ENCODE peak calls at places on chromosome 10, in ten cellular contexts. One of them, this sample, is unnamed.

GRCh38 chr10:56763090-56763489 is 402.0 kb upstream of the ZWINT start:
- DNase-seq in mammary epithelial cell: no peak
- DNase-seq in tibial artery: no peak
- DNase-seq in PC-3: no peak
- DNase-seq in brain microvascular endothelial cell: no peak
- DNase-seq in lower lobe of right lung: no peak
- DNase-seq in body of pancreas: no peak
- DNase-seq in thyroid gland: no peak
- DNase-seq in heart left ventricle: no peak
- DNase-seq in H9: no peak
- DNase-seq in this sample: no peak

GRCh38 chr10:3654496-3654895 is 130.5 kb downstream of the KLF6 start:
- DNase-seq in mammary epithelial cell: no peak
- DNase-seq in tibial artery: no peak
- DNase-seq in PC-3: peak; percentile 47
- DNase-seq in brain microvascular endothelial cell: no peak
- DNase-seq in lower lobe of right lung: no peak
- DNase-seq in body of pancreas: no peak
- DNase-seq in thyroid gland: no peak
- DNase-seq in heart left ventricle: no peak
- DNase-seq in H9: no peak
- DNase-seq in this sample: peak; percentile 31

GRCh38 chr10:19789607-19790006 is 26.6 kb upstream of the PLXDC2 start:
- DNase-seq in mammary epithelial cell: no peak
- DNase-seq in tibial artery: no peak
- DNase-seq in PC-3: no peak
- DNase-seq in brain microvascular endothelial cell: no peak
- DNase-seq in lower lobe of right lung: no peak
- DNase-seq in body of pancreas: no peak
- DNase-seq in thyroid gland: no peak
- DNase-seq in heart left ventricle: no peak
- DNase-seq in H9: no peak
- DNase-seq in this sample: no peak

GRCh38 chr10:60367431-60367830 is 22.2 kb downstream of the ANK3 start:
- DNase-seq in mammary epithelial cell: no peak
- DNase-seq in tibial artery: no peak
- DNase-seq in PC-3: no peak
- DNase-seq in brain microvascular endothelial cell: no peak
- DNase-seq in lower lobe of right lung: no peak
- DNase-seq in body of pancreas: no peak
- DNase-seq in thyroid gland: peak; percentile 25
- DNase-seq in heart left ventricle: no peak
- DNase-seq in H9: no peak
- DNase-seq in this sample: no peak

GRCh38 chr10:133162910-133163856 is 3.2 kb downstream of the KNDC1 start:
- DNase-seq in mammary epithelial cell: no peak
- DNase-seq in tibial artery: no peak
- DNase-seq in PC-3: no peak
- DNase-seq in brain microvascular endothelial cell: no peak
- DNase-seq in lower lobe of right lung: no peak
- DNase-seq in body of pancreas: no peak
- DNase-seq in thyroid gland: no peak
- DNase-seq in heart left ventricle: no peak
- DNase-seq in H9: no peak
- DNase-seq in this sample: no peak

GRCh38 chr10:17673517-17674051 is 29.6 kb downstream of the STAM start:
- DNase-seq in mammary epithelial cell: peak; percentile 86
- DNase-seq in tibial artery: no peak
- DNase-seq in PC-3: peak; percentile 84
- DNase-seq in brain microvascular endothelial cell: peak; percentile 93
- DNase-seq in lower lobe of right lung: no peak
- DNase-seq in body of pancreas: no peak
- DNase-seq in thyroid gland: no peak
- DNase-seq in heart left ventricle: no peak
- DNase-seq in H9: peak; percentile 53
- DNase-seq in this sample: peak; percentile 86

GRCh38 chr10:104326991-104327610 is 11.2 kb downstream of the ITPRIP start:
- DNase-seq in mammary epithelial cell: no peak
- DNase-seq in tibial artery: no peak
- DNase-seq in PC-3: no peak
- DNase-seq in brain microvascular endothelial cell: no peak
- DNase-seq in lower lobe of right lung: no peak
- DNase-seq in body of pancreas: peak; percentile 7
- DNase-seq in thyroid gland: no peak
- DNase-seq in heart left ventricle: no peak
- DNase-seq in H9: no peak
- DNase-seq in this sample: no peak

GRCh38 chr10:14775656-14776055 is 959 bp upstream of the FAM107B start:
- DNase-seq in mammary epithelial cell: no peak
- DNase-seq in tibial artery: no peak
- DNase-seq in PC-3: no peak
- DNase-seq in brain microvascular endothelial cell: no peak
- DNase-seq in lower lobe of right lung: no peak
- DNase-seq in body of pancreas: no peak
- DNase-seq in thyroid gland: no peak
- DNase-seq in heart left ventricle: no peak
- DNase-seq in H9: no peak
- DNase-seq in this sample: no peak

GRCh38 chr10:33453081-33453850 is 118.8 kb upstream of the NRP1 start:
- DNase-seq in mammary epithelial cell: peak; percentile 76
- DNase-seq in tibial artery: no peak
- DNase-seq in PC-3: peak; percentile 100
- DNase-seq in brain microvascular endothelial cell: peak; percentile 2
- DNase-seq in lower lobe of right lung: no peak
- DNase-seq in body of pancreas: no peak
- DNase-seq in thyroid gland: no peak
- DNase-seq in heart left ventricle: no peak
- DNase-seq in H9: no peak
- DNase-seq in this sample: peak; percentile 91

GRCh38 chr10:13630231-13630630 is 43.5 kb downstream of the PRPF18 start:
- DNase-seq in mammary epithelial cell: no peak
- DNase-seq in tibial artery: no peak
- DNase-seq in PC-3: no peak
- DNase-seq in brain microvascular endothelial cell: no peak
- DNase-seq in lower lobe of right lung: no peak
- DNase-seq in body of pancreas: no peak
- DNase-seq in thyroid gland: no peak
- DNase-seq in heart left ventricle: no peak
- DNase-seq in H9: no peak
- DNase-seq in this sample: no peak

GRCh38 chr10:84333864-84334451 is 5.6 kb downstream of the CCSER2 start:
- DNase-seq in mammary epithelial cell: peak; percentile 57
- DNase-seq in tibial artery: no peak
- DNase-seq in PC-3: no peak
- DNase-seq in brain microvascular endothelial cell: peak; percentile 21
- DNase-seq in lower lobe of right lung: no peak
- DNase-seq in body of pancreas: no peak
- DNase-seq in thyroid gland: no peak
- DNase-seq in heart left ventricle: no peak
- DNase-seq in H9: no peak
- DNase-seq in this sample: no peak

GRCh38 chr10:68088030-68088396 is 12.9 kb upstream of the HERC4 start:
- DNase-seq in mammary epithelial cell: no peak
- DNase-seq in tibial artery: no peak
- DNase-seq in PC-3: peak; percentile 39
- DNase-seq in brain microvascular endothelial cell: no peak
- DNase-seq in lower lobe of right lung: no peak
- DNase-seq in body of pancreas: no peak
- DNase-seq in thyroid gland: no peak
- DNase-seq in heart left ventricle: no peak
- DNase-seq in H9: no peak
- DNase-seq in this sample: no peak

GRCh38 chr10:131437556-131438465 is 126.3 kb upstream of the TCERG1L start:
- DNase-seq in mammary epithelial cell: no peak
- DNase-seq in tibial artery: no peak
- DNase-seq in PC-3: no peak
- DNase-seq in brain microvascular endothelial cell: no peak
- DNase-seq in lower lobe of right lung: no peak
- DNase-seq in body of pancreas: no peak
- DNase-seq in thyroid gland: no peak
- DNase-seq in heart left ventricle: no peak
- DNase-seq in H9: no peak
- DNase-seq in this sample: no peak

GRCh38 chr10:52623761-52624160 is 148.8 kb downstream of the MBL2 start:
- DNase-seq in mammary epithelial cell: no peak
- DNase-seq in tibial artery: no peak
- DNase-seq in PC-3: no peak
- DNase-seq in brain microvascular endothelial cell: no peak
- DNase-seq in lower lobe of right lung: no peak
- DNase-seq in body of pancreas: no peak
- DNase-seq in thyroid gland: no peak
- DNase-seq in heart left ventricle: no peak
- DNase-seq in H9: no peak
- DNase-seq in this sample: no peak

DNA sequence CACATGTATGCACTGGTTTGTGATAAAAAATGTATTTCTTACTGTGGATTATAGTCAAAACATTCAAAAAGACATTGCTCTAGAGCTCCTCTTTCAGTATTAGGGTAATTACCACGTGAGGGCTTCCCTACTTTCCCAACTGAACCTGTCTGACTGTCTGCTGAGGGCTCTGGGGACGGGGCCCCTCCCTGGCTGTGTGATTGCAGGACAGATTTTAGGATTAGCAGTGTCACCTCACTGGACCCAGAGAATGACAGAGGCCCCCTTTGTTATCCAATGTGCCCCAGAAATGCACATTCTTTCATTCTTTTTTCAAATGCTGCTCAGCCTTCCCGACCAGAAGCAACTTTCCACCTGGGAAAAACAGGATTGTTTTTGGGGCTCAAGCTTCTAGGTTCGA is 43.6 kb upstream of the MXI1 start:
- DNase-seq in mammary epithelial cell: no peak
- DNase-seq in tibial artery: no peak
- DNase-seq in PC-3: no peak
- DNase-seq in brain microvascular endothelial cell: no peak
- DNase-seq in lower lobe of right lung: no peak
- DNase-seq in body of pancreas: no peak
- DNase-seq in thyroid gland: no peak
- DNase-seq in heart left ventricle: no peak
- DNase-seq in H9: peak; percentile 15
- DNase-seq in this sample: no peak
- H3K27me3 ChIP-seq in mammary epithelial cell: no peaks in the 10 kb centered on the region
- H3K27me3 ChIP-seq in tibial artery: peaks cover 62% of the 10 kb centered on the region
- H3K27me3 ChIP-seq in PC-3: no peaks in the 10 kb centered on the region
- H3K27me3 ChIP-seq in brain microvascular endothelial cell: peaks cover 12% of the 10 kb centered on the region
- H3K27me3 ChIP-seq in lower lobe of right lung: peaks cover 30% of the 10 kb centered on the region
- H3K27me3 ChIP-seq in body of pancreas: no peaks in the 10 kb centered on the region
- H3K27me3 ChIP-seq in thyroid gland: no peaks in the 10 kb centered on the region
- H3K27me3 ChIP-seq in heart left ventricle: peaks cover 13% of the 10 kb centered on the region
- H3K27me3 ChIP-seq in H9: peaks cover 48% of the 10 kb centered on the region
- H3K27me3 ChIP-seq in this sample: peaks cover 49% of the 10 kb centered on the region

GRCh38 chr10:28939352-28940157 is 262.2 kb downstream of the BAMBI start:
- DNase-seq in mammary epithelial cell: no peak
- DNase-seq in tibial artery: peak; percentile 85
- DNase-seq in PC-3: no peak
- DNase-seq in brain microvascular endothelial cell: peak; percentile 97
- DNase-seq in lower lobe of right lung: peak; percentile 66
- DNase-seq in body of pancreas: peak; percentile 86
- DNase-seq in thyroid gland: peak; percentile 8
- DNase-seq in heart left ventricle: peak; percentile 23
- DNase-seq in H9: peak; percentile 88
- DNase-seq in this sample: no peak
- TF ChIP-seq CTCF in mammary epithelial cell: no peak
- TF ChIP-seq CTCF in tibial artery: no peak
- TF ChIP-seq CTCF in PC-3: peak; percentile 29
- TF ChIP-seq CTCF in brain microvascular endothelial cell: peak; percentile 69
- TF ChIP-seq CTCF in lower lobe of right lung: no peak
- TF ChIP-seq CTCF in body of pancreas: no peak
- TF ChIP-seq CTCF in thyroid gland: no peak
- TF ChIP-seq CTCF in heart left ventricle: no peak
- TF ChIP-seq CTCF in H9: peak; percentile 84
- TF ChIP-seq CTCF in this sample: peak; percentile 39

GRCh38 chr10:54800677-54801480 is at the start of gene PCDH15:
- DNase-seq in mammary epithelial cell: peak; percentile 26
- DNase-seq in tibial artery: no peak
- DNase-seq in PC-3: peak; percentile 80
- DNase-seq in brain microvascular endothelial cell: no peak
- DNase-seq in lower lobe of right lung: no peak
- DNase-seq in body of pancreas: peak; percentile 12
- DNase-seq in thyroid gland: peak; percentile 21
- DNase-seq in heart left ventricle: peak; percentile 29
- DNase-seq in H9: peak; percentile 74
- DNase-seq in this sample: peak; percentile 66
- H3K27ac ChIP-seq in mammary epithelial cell: no peak within 1 kb of the TSS
- H3K27ac ChIP-seq in tibial artery: no peak within 1 kb of the TSS
- H3K27ac ChIP-seq in PC-3: no peak within 1 kb of the TSS
- H3K27ac ChIP-seq in brain microvascular endothelial cell: no peak within 1 kb of the TSS
- H3K27ac ChIP-seq in lower lobe of right lung: no peak within 1 kb of the TSS
- H3K27ac ChIP-seq in body of pancreas: no peak within 1 kb of the TSS
- H3K27ac ChIP-seq in thyroid gland: no peak within 1 kb of the TSS
- H3K27ac ChIP-seq in heart left ventricle: no peak within 1 kb of the TSS
- H3K27ac ChIP-seq in H9: no peak within 1 kb of the TSS
- H3K27ac ChIP-seq in this sample: no peak within 1 kb of the TSS

GRCh38 chr10:75597691-75598455 is 166.4 kb downstream of the LRMDA start:
- DNase-seq in mammary epithelial cell: no peak
- DNase-seq in tibial artery: no peak
- DNase-seq in PC-3: no peak
- DNase-seq in brain microvascular endothelial cell: no peak
- DNase-seq in lower lobe of right lung: no peak
- DNase-seq in body of pancreas: no peak
- DNase-seq in thyroid gland: no peak
- DNase-seq in heart left ventricle: no peak
- DNase-seq in H9: no peak
- DNase-seq in this sample: no peak
- H3K27me3 ChIP-seq in mammary epithelial cell: no peaks in the 10 kb centered on the region
- H3K27me3 ChIP-seq in tibial artery: no peaks in the 10 kb centered on the region
- H3K27me3 ChIP-seq in PC-3: peaks cover 55% of the 10 kb centered on the region
- H3K27me3 ChIP-seq in brain microvascular endothelial cell: no peaks in the 10 kb centered on the region
- H3K27me3 ChIP-seq in lower lobe of right lung: no peaks in the 10 kb centered on the region
- H3K27me3 ChIP-seq in body of pancreas: no peaks in the 10 kb centered on the region
- H3K27me3 ChIP-seq in thyroid gland: no peaks in the 10 kb centered on the region
- H3K27me3 ChIP-seq in heart left ventricle: no peaks in the 10 kb centered on the region
- H3K27me3 ChIP-seq in H9: peaks cover 30% of the 10 kb centered on the region
- H3K27me3 ChIP-seq in this sample: peaks cover 21% of the 10 kb centered on the region

GRCh38 chr10:101130984-101131961 is at the start of gene TLX1:
- DNase-seq in mammary epithelial cell: no peak
- DNase-seq in tibial artery: no peak
- DNase-seq in PC-3: no peak
- DNase-seq in brain microvascular endothelial cell: no peak
- DNase-seq in lower lobe of right lung: no peak
- DNase-seq in body of pancreas: peak; percentile 61
- DNase-seq in thyroid gland: peak; percentile 37
- DNase-seq in heart left ventricle: no peak
- DNase-seq in H9: peak; percentile 83
- DNase-seq in this sample: no peak
- TF ChIP-seq CTCF in mammary epithelial cell: no peak
- TF ChIP-seq CTCF in tibial artery: no peak
- TF ChIP-seq CTCF in PC-3: no peak
- TF ChIP-seq CTCF in brain microvascular endothelial cell: no peak
- TF ChIP-seq CTCF in lower lobe of right lung: no peak
- TF ChIP-seq CTCF in body of pancreas: no peak
- TF ChIP-seq CTCF in thyroid gland: no peak
- TF ChIP-seq CTCF in heart left ventricle: no peak
- TF ChIP-seq CTCF in H9: no peak
- TF ChIP-seq CTCF in this sample: no peak

GRCh38 chr10:101569838-101570763 is 18.0 kb downstream of the POLL start:
- DNase-seq in mammary epithelial cell: peak; percentile 61
- DNase-seq in tibial artery: peak; percentile 76
- DNase-seq in PC-3: peak; percentile 59
- DNase-seq in brain microvascular endothelial cell: peak; percentile 40
- DNase-seq in lower lobe of right lung: peak; percentile 88
- DNase-seq in body of pancreas: peak; percentile 81
- DNase-seq in thyroid gland: peak; percentile 74
- DNase-seq in heart left ventricle: peak; percentile 85
- DNase-seq in H9: peak; percentile 79
- DNase-seq in this sample: peak; percentile 53
- H3K27ac ChIP-seq in mammary epithelial cell: no peak overlapping the region
- H3K27ac ChIP-seq in tibial artery: no peak overlapping the region
- H3K27ac ChIP-seq in PC-3: no peak overlapping the region
- H3K27ac ChIP-seq in brain microvascular endothelial cell: no peak overlapping the region
- H3K27ac ChIP-seq in lower lobe of right lung: no peak overlapping the region
- H3K27ac ChIP-seq in body of pancreas: no peak overlapping the region
- H3K27ac ChIP-seq in thyroid gland: no peak overlapping the region
- H3K27ac ChIP-seq in heart left ventricle: no peak overlapping the region
- H3K27ac ChIP-seq in H9: no peak overlapping the region
- H3K27ac ChIP-seq in this sample: no peak overlapping the region

This sample was measured in foreskin keratinocyte.